ENCODE peak calls at places on chromosome 11, in five cellular contexts. E is stimulated activated naive CD8-positive, alpha-beta T cell treated with anti-CD3 and anti-CD28 coated beads, Interleukin-15, Interleukin-2, amounts not matched to agents 100 U/mL and 50 U/mL, for 24 hours; O is CD4-positive, alpha-beta T cell; H is amniotic stem cell; U is NCI-H1417. L is an unnamed sample.

GRCh38 chr11:122780296-122780949 is 57.9 kb upstream of the CRTAM start:
- DNase-seq in E (no peak), O (no peak), H (no peak), U (no peak), L (no peak)

GRCh38 chr11:108672113-108672512 is 7.2 kb downstream of the DDX10 start:
- DNase-seq in E (no peak), O (no peak), H (no peak), U (no peak), L (no peak)

GRCh38 chr11:114377612-114378267 is 22.6 kb downstream of the C11orf71 start:
- DNase-seq in E (no peak), O (no peak), H (peak), U (no peak), L (no peak)

GRCh38 chr11:102323542-102324261 is 6.4 kb downstream of the BIRC3 start:
- DNase-seq in E (no peak), O (no peak), H (no peak), U (peak), L (no peak)

GRCh38 chr11:28195449-28195848 is 87.3 kb downstream of the METTL15 start:
- DNase-seq in E (no peak), O (no peak), H (no peak), U (no peak), L (no peak)

GRCh38 chr11:104967493-104968364 is 645 bp downstream of the CASP4 start:
- DNase-seq in E (no peak), O (no peak), H (no peak), U (peak), L (no peak)

GRCh38 chr11:60594998-60595637 is 79.9 kb downstream of the MS4A13 start:
- DNase-seq in E (no peak), O (no peak), H (no peak), U (no peak), L (no peak)

GRCh38 chr11:124882339-124883071 is 15.2 kb downstream of the ROBO4 start:
- DNase-seq in E (no peak), O (no peak), H (no peak), U (no peak), L (no peak)

GRCh38 chr11:10716543-10717259 is 23.1 kb upstream of the IRAG1 start:
- DNase-seq in E (no peak), O (no peak), H (no peak), U (no peak), L (no peak)

GRCh38 chr11:68750197-68750987 is 928 bp downstream of the TESMIN start:
- DNase-seq in E (peak), O (peak), H (no peak), U (no peak), L (peak)

GRCh38 chr11:118918128-118918685 is 7.5 kb downstream of the BCL9L start:
- DNase-seq in E (no peak), O (peak), H (peak), U (peak), L (peak)

GRCh38 chr11:31997955-31998354 is 92.9 kb upstream of the RCN1 start:
- DNase-seq in E (no peak), O (no peak), H (no peak), U (no peak), L (no peak)

GRCh38 chr11:58923300-58923788 is 15.9 kb upstream of the GLYATL1 start:
- DNase-seq in E (no peak), O (no peak), H (no peak), U (peak), L (no peak)

GRCh38 chr11:61967924-61968757 is 707 bp upstream of the FTH1 start:
- DNase-seq in E (peak), O (peak), H (no peak), U (peak), L (peak)

GRCh38 chr11:77127674-77127968 is 425 bp upstream of the MYO7A start:
- DNase-seq in E (no peak), O (no peak), H (no peak), U (no peak), L (no peak)

GRCh38 chr11:14133381-14133780 is 170.9 kb downstream of the SPON1 start:
- DNase-seq in E (no peak), O (no peak), H (no peak), U (no peak), L (no peak)

GRCh38 chr11:95318459-95318858 is 87.5 kb upstream of the SESN3 start:
- DNase-seq in E (no peak), O (no peak), H (no peak), U (no peak), L (no peak)

GRCh38 chr11:50155508-50155907 is 122.8 kb downstream of the OR4C45 start:
- DNase-seq in E (no peak), O (no peak), H (no peak), U (no peak), L (no peak)

GRCh38 chr11:10666976-10667892 is 26.3 kb downstream of the IRAG1 start:
- DNase-seq in E (no peak), O (no peak), H (no peak), U (no peak), L (no peak)

GRCh38 chr11:35566161-35566560 is 40.7 kb upstream of the PAMR1 start:
- DNase-seq in E (no peak), O (no peak), H (no peak), U (no peak), L (no peak)

GRCh38 chr11:14587203-14587602 is 56.4 kb upstream of the PDE3B start:
- DNase-seq in E (no peak), O (no peak), H (no peak), U (no peak), L (no peak)

GRCh38 chr11:14974723-14975587 is 2.8 kb upstream of the CALCA start:
- DNase-seq in E (peak), O (peak), H (no peak), U (peak), L (peak)

GRCh38 chr11:65880844-65881421 is 1.3 kb downstream of the CTSW start:
- DNase-seq in E (peak), O (no peak), H (no peak), U (no peak), L (peak)